ENCODE peak calls at places on chromosomes 11 and 22, in seven cellular contexts. One of them, this sample, is unnamed.

GRCh38 chr11:76152086-76152658 is 54.1 kb downstream of the WNT11 start:
- DNase-seq in uterus: peak
- DNase-seq in SK-N-SH: no peak
- DNase-seq in HCT116: peak
- DNase-seq in A549: peak
- DNase-seq in fibroblast of villous mesenchyme: peak
- DNase-seq in WERI-Rb-1: peak
- DNase-seq in this sample: peak

GRCh38 chr22:24322522-24322921 is 51.9 kb downstream of the SPECC1L start:
- DNase-seq in uterus: no peak
- DNase-seq in SK-N-SH: peak
- DNase-seq in HCT116: no peak
- DNase-seq in A549: no peak
- DNase-seq in fibroblast of villous mesenchyme: no peak
- DNase-seq in WERI-Rb-1: no peak
- DNase-seq in this sample: no peak

GRCh38 chr11:8375932-8376331 is 112.3 kb upstream of the LMO1 start:
- DNase-seq in uterus: no peak
- DNase-seq in SK-N-SH: no peak
- DNase-seq in HCT116: no peak
- DNase-seq in A549: no peak
- DNase-seq in fibroblast of villous mesenchyme: no peak
- DNase-seq in WERI-Rb-1: no peak
- DNase-seq in this sample: no peak

GRCh38 chr11:10666556-10666955 is 27.0 kb downstream of the IRAG1 start:
- DNase-seq in uterus: no peak
- DNase-seq in SK-N-SH: no peak
- DNase-seq in HCT116: no peak
- DNase-seq in A549: peak
- DNase-seq in fibroblast of villous mesenchyme: peak
- DNase-seq in WERI-Rb-1: no peak
- DNase-seq in this sample: no peak

GRCh38 chr11:121649798-121650197 is 197.0 kb upstream of the SORL1-AS1 start:
- DNase-seq in uterus: no peak
- DNase-seq in SK-N-SH: no peak
- DNase-seq in HCT116: no peak
- DNase-seq in A549: no peak
- DNase-seq in fibroblast of villous mesenchyme: no peak
- DNase-seq in WERI-Rb-1: no peak
- DNase-seq in this sample: no peak

GRCh38 chr11:19615503-19615902 is 97.1 kb upstream of the NAV2 start:
- DNase-seq in uterus: no peak
- DNase-seq in SK-N-SH: no peak
- DNase-seq in HCT116: no peak
- DNase-seq in A549: no peak
- DNase-seq in fibroblast of villous mesenchyme: no peak
- DNase-seq in WERI-Rb-1: no peak
- DNase-seq in this sample: no peak

GRCh38 chr11:47766363-47767227 is 546 bp downstream of the FNBP4 start:
- DNase-seq in uterus: peak
- DNase-seq in SK-N-SH: no peak
- DNase-seq in HCT116: no peak
- DNase-seq in A549: peak
- DNase-seq in fibroblast of villous mesenchyme: peak
- DNase-seq in WERI-Rb-1: peak
- DNase-seq in this sample: peak

GRCh38 chr11:63916837-63917684 is at the start of gene RCOR2:
- DNase-seq in uterus: peak
- DNase-seq in SK-N-SH: peak
- DNase-seq in HCT116: no peak
- DNase-seq in A549: peak
- DNase-seq in fibroblast of villous mesenchyme: peak
- DNase-seq in WERI-Rb-1: peak
- DNase-seq in this sample: no peak

GRCh38 chr22:43191831-43192230 is 4.9 kb upstream of the TTLL12 start:
- DNase-seq in uterus: no peak
- DNase-seq in SK-N-SH: no peak
- DNase-seq in HCT116: no peak
- DNase-seq in A549: no peak
- DNase-seq in fibroblast of villous mesenchyme: no peak
- DNase-seq in WERI-Rb-1: no peak
- DNase-seq in this sample: no peak
- TF ChIP-seq CTCF in uterus: no peak
- TF ChIP-seq CTCF in SK-N-SH: no peak
- TF ChIP-seq CTCF in HCT116: no peak
- TF ChIP-seq CTCF in A549: no peak
- TF ChIP-seq CTCF in fibroblast of villous mesenchyme: no peak
- TF ChIP-seq CTCF in WERI-Rb-1: no peak
- TF ChIP-seq CTCF in this sample: no peak

GRCh38 chr22:35299217-35299716 is 427 bp upstream of the TOM1 start:
- DNase-seq in uterus: no peak
- DNase-seq in SK-N-SH: peak
- DNase-seq in HCT116: no peak
- DNase-seq in A549: no peak
- DNase-seq in fibroblast of villous mesenchyme: peak
- DNase-seq in WERI-Rb-1: no peak
- DNase-seq in this sample: no peak
- TF ChIP-seq CTCF in uterus: peak
- TF ChIP-seq CTCF in SK-N-SH: no peak
- TF ChIP-seq CTCF in HCT116: no peak
- TF ChIP-seq CTCF in A549: no peak
- TF ChIP-seq CTCF in fibroblast of villous mesenchyme: no peak
- TF ChIP-seq CTCF in WERI-Rb-1: no peak
- TF ChIP-seq CTCF in this sample: no peak

DNA sequence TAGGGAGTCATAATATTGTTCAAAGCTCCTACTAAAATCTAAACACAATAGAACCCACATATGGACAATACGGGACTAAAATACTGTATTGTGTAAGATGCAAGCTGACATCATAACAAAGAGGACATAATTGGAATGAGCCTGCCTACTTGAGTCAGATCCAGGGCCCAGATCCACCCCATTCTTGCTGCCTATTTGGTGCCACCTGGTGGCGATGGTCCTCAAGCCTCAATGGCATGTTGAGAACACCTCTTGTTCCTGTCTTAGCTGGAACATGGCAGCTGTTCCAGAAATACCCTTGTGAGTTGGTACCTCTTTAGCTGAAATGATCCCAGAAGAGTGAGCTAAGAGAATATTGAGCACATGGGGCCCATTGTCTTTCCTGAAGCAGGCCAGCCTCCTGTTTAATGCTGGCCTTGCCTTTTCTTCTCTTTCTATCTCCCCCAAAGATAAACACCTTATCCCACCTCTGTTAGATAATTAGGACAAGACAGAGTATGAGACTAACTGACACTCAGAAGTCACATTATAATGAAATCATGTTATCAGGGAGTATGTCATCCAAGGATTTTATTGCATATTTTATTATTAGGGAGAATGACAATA is 680.9 kb upstream of the ANO5 start:
- DNase-seq in uterus: no peak
- DNase-seq in SK-N-SH: peak
- DNase-seq in HCT116: peak
- DNase-seq in A549: peak
- DNase-seq in fibroblast of villous mesenchyme: peak
- DNase-seq in WERI-Rb-1: peak
- DNase-seq in this sample: peak
- TF ChIP-seq CTCF in uterus: no peak
- TF ChIP-seq CTCF in SK-N-SH: peak
- TF ChIP-seq CTCF in HCT116: peak
- TF ChIP-seq CTCF in A549: peak
- TF ChIP-seq CTCF in fibroblast of villous mesenchyme: no peak
- TF ChIP-seq CTCF in WERI-Rb-1: peak
- TF ChIP-seq CTCF in this sample: no peak

DNA sequence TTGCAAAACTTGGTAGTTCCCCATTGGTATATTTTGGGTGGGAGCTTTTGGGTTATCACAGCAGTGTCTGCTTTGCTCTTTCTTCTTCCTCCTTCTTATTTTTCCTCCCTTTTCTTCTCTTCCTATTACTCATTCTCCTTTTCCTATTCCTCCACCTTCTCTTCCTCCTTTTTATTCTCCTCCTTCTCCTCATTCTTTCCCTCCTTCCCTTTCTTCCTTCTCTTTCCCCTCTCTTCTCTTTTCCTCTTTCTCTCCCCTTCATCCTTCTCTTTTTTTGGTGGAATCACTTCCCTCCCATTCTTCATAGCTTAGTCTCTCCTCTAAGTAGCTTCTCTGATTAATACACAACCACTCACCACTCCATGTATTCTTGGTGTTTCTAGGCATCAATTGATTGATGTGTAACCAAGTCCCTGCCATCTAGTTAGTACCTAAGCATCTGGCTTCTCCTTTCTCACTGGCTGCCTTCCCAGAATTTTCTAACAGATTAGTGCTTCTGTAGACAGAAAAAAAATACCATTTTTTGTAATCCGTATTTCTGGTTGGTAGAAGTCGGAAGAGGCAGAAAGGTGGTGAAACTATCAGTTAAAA is 10.2 kb downstream of the SLC5A1 start:
- DNase-seq in uterus: no peak
- DNase-seq in SK-N-SH: no peak
- DNase-seq in HCT116: no peak
- DNase-seq in A549: no peak
- DNase-seq in fibroblast of villous mesenchyme: no peak
- DNase-seq in WERI-Rb-1: no peak
- DNase-seq in this sample: no peak
- TF ChIP-seq CTCF in uterus: no peak
- TF ChIP-seq CTCF in SK-N-SH: no peak
- TF ChIP-seq CTCF in HCT116: no peak
- TF ChIP-seq CTCF in A549: no peak
- TF ChIP-seq CTCF in fibroblast of villous mesenchyme: no peak
- TF ChIP-seq CTCF in WERI-Rb-1: no peak
- TF ChIP-seq CTCF in this sample: no peak

GRCh38 chr11:68215087-68215445 is 2.0 kb upstream of the KMT5B start:
- DNase-seq in uterus: no peak
- DNase-seq in SK-N-SH: peak
- DNase-seq in HCT116: no peak
- DNase-seq in A549: no peak
- DNase-seq in fibroblast of villous mesenchyme: no peak
- DNase-seq in WERI-Rb-1: no peak
- DNase-seq in this sample: no peak

GRCh38 chr11:68214173-68215086 is 1.3 kb upstream of the KMT5B start:
- DNase-seq in uterus: no peak
- DNase-seq in SK-N-SH: peak
- DNase-seq in HCT116: no peak
- DNase-seq in A549: no peak
- DNase-seq in fibroblast of villous mesenchyme: no peak
- DNase-seq in WERI-Rb-1: peak
- DNase-seq in this sample: no peak

GRCh38 chr11:68213135-68213515 is at the start of gene KMT5B:
- DNase-seq in uterus: peak
- DNase-seq in SK-N-SH: peak
- DNase-seq in HCT116: peak
- DNase-seq in A549: no peak
- DNase-seq in fibroblast of villous mesenchyme: peak
- DNase-seq in WERI-Rb-1: no peak
- DNase-seq in this sample: no peak

GRCh38 chr11:68212421-68213134 is 518 bp downstream of the KMT5B start:
- DNase-seq in uterus: peak
- DNase-seq in SK-N-SH: peak
- DNase-seq in HCT116: peak
- DNase-seq in A549: peak
- DNase-seq in fibroblast of villous mesenchyme: peak
- DNase-seq in WERI-Rb-1: peak
- DNase-seq in this sample: no peak

GRCh38 chr11:68213555-68214172 is 568 bp upstream of the KMT5B start:
- DNase-seq in uterus: peak
- DNase-seq in SK-N-SH: peak
- DNase-seq in HCT116: peak
- DNase-seq in A549: peak
- DNase-seq in fibroblast of villous mesenchyme: peak
- DNase-seq in WERI-Rb-1: peak
- DNase-seq in this sample: peak
- TF ChIP-seq CTCF in uterus: no peak
- TF ChIP-seq CTCF in SK-N-SH: no peak
- TF ChIP-seq CTCF in HCT116: no peak
- TF ChIP-seq CTCF in A549: no peak
- TF ChIP-seq CTCF in fibroblast of villous mesenchyme: no peak
- TF ChIP-seq CTCF in WERI-Rb-1: no peak
- TF ChIP-seq CTCF in this sample: no peak

GRCh38 chr11:70440206-70440605 is 41.9 kb downstream of the CTTN start:
- DNase-seq in uterus: no peak
- DNase-seq in SK-N-SH: no peak
- DNase-seq in HCT116: no peak
- DNase-seq in A549: no peak
- DNase-seq in fibroblast of villous mesenchyme: no peak
- DNase-seq in WERI-Rb-1: peak
- DNase-seq in this sample: no peak
- TF ChIP-seq CTCF in uterus: no peak
- TF ChIP-seq CTCF in SK-N-SH: no peak
- TF ChIP-seq CTCF in HCT116: no peak
- TF ChIP-seq CTCF in A549: no peak
- TF ChIP-seq CTCF in fibroblast of villous mesenchyme: no peak
- TF ChIP-seq CTCF in WERI-Rb-1: peak
- TF ChIP-seq CTCF in this sample: no peak

GRCh38 chr22:44191036-44191454 is 10.3 kb downstream of the PARVG start:
- DNase-seq in uterus: no peak
- DNase-seq in SK-N-SH: no peak
- DNase-seq in HCT116: no peak
- DNase-seq in A549: no peak
- DNase-seq in fibroblast of villous mesenchyme: no peak
- DNase-seq in WERI-Rb-1: no peak
- DNase-seq in this sample: no peak
- TF ChIP-seq CTCF in uterus: no peak
- TF ChIP-seq CTCF in SK-N-SH: no peak
- TF ChIP-seq CTCF in HCT116: no peak
- TF ChIP-seq CTCF in A549: no peak
- TF ChIP-seq CTCF in fibroblast of villous mesenchyme: no peak
- TF ChIP-seq CTCF in WERI-Rb-1: no peak
- TF ChIP-seq CTCF in this sample: no peak